ENCODE peak calls at places on chromosome 5, in eight cellular contexts. H is GOT3; G is T1000; B is NCI-H1092; M is fibroblast of mammary gland; Q is non-pigmented ciliary epithelial cell; X is activated naive CD8-positive, alpha-beta T cell treated with anti-CD3 and anti-CD28 coated beads, Interleukin-2, amount 50 U/mL, for 24 hours; V is mammary epithelial cell. A is an unnamed sample.

GRCh38 chr5:172868924-172869565 is 35.0 kb downstream of the ERGIC1 start:
- DNase-seq in H (peak; percentile 49), G (peak; percentile 61), B (no peak), M (peak; percentile 98), Q (no peak), X (no peak), V (peak; percentile 76), A (peak; percentile 72)

GRCh38 chr5:172753101-172753500 is 17.9 kb downstream of the DUSP1 start:
- DNase-seq in H (no peak), G (no peak), B (no peak), M (no peak), Q (no peak), X (no peak), V (peak; percentile 41), A (no peak)

GRCh38 chr5:140207250-140207954 is 32.4 kb downstream of the CYSTM1 start:
- DNase-seq in H (no peak), G (no peak), B (no peak), M (no peak), Q (no peak), X (no peak), V (no peak), A (no peak)

GRCh38 chr5:109350537-109351270 is 59.1 kb downstream of the PJA2 start:
- DNase-seq in H (no peak), G (no peak), B (no peak), M (peak; percentile 26), Q (peak; percentile 19), X (no peak), V (no peak), A (no peak)

GRCh38 chr5:134559672-134560071 is 34.2 kb downstream of the JADE2 start:
- DNase-seq in H (no peak), G (no peak), B (no peak), M (no peak), Q (no peak), X (no peak), V (no peak), A (no peak)

GRCh38 chr5:177473461-177473991 is at the start of gene DBN1:
- DNase-seq in H (no peak), G (peak; percentile 24), B (no peak), M (peak; percentile 28), Q (no peak), X (peak; percentile 52), V (no peak), A (no peak)

GRCh38 chr5:144844086-144844485 is 673.4 kb downstream of the KCTD16 start:
- DNase-seq in H (no peak), G (no peak), B (no peak), M (no peak), Q (no peak), X (no peak), V (no peak), A (no peak)

GRCh38 chr5:87390075-87390474 is 22.7 kb downstream of the CCNH start:
- DNase-seq in H (no peak), G (no peak), B (no peak), M (no peak), Q (no peak), X (no peak), V (no peak), A (no peak)

GRCh38 chr5:11311731-11312130 is 550.7 kb upstream of the DAP start:
- DNase-seq in H (no peak), G (no peak), B (no peak), M (no peak), Q (no peak), X (no peak), V (no peak), A (no peak)

GRCh38 chr5:127296321-127296720 is 5.7 kb downstream of the MEGF10 start:
- DNase-seq in H (no peak), G (no peak), B (no peak), M (peak; percentile 91), Q (peak; percentile 34), X (no peak), V (peak; percentile 84), A (no peak)

GRCh38 chr5:116002116-116002906 is 30.0 kb upstream of the ARL14EPL start:
- DNase-seq in H (no peak), G (no peak), B (no peak), M (peak; percentile 22), Q (no peak), X (no peak), V (no peak), A (no peak)

GRCh38 chr5:40681351-40682311 is 1.9 kb downstream of the PTGER4 start:
- DNase-seq in H (no peak), G (no peak), B (no peak), M (peak; percentile 32), Q (no peak), X (peak; percentile 58), V (no peak), A (no peak)

GRCh38 chr5:56481147-56481997 is 248.2 kb upstream of the ANKRD55 start:
- DNase-seq in H (no peak), G (no peak), B (no peak), M (peak; percentile 19), Q (no peak), X (peak; percentile 24), V (peak; percentile 11), A (no peak)

GRCh38 chr5:138706655-138707480 is 46.4 kb upstream of the CTNNA1 start:
- DNase-seq in H (no peak), G (peak; percentile 18), B (no peak), M (peak; percentile 91), Q (peak; percentile 56), X (no peak), V (peak; percentile 57), A (peak; percentile 58)

GRCh38 chr5:88769165-88769564 is 113.8 kb downstream of the MEF2C start:
- DNase-seq in H (no peak), G (peak; percentile 38), B (no peak), M (peak; percentile 95), Q (no peak), X (no peak), V (no peak), A (no peak)

GRCh38 chr5:141494761-141495455 is 6.0 kb downstream of the PCDHGC5 start:
- DNase-seq in H (no peak), G (no peak), B (no peak), M (peak; percentile 15), Q (no peak), X (no peak), V (no peak), A (no peak)

GRCh38 chr5:10590226-10591047 is 26.6 kb downstream of the ANKRD33B start:
- DNase-seq in H (no peak), G (no peak), B (no peak), M (peak; percentile 67), Q (no peak), X (no peak), V (peak; percentile 77), A (no peak)

GRCh38 chr5:94707359-94707758 is 88.9 kb downstream of the SLF1 start:
- DNase-seq in H (no peak), G (no peak), B (no peak), M (no peak), Q (no peak), X (no peak), V (no peak), A (no peak)

GRCh38 chr5:64207978-64208377 is 42.3 kb downstream of the RNF180 start:
- DNase-seq in H (no peak), G (no peak), B (no peak), M (peak; percentile 41), Q (no peak), X (no peak), V (peak; percentile 11), A (no peak)

GRCh38 chr5:86909461-86909881 is 291.7 kb downstream of the COX7C start:
- DNase-seq in H (no peak), G (no peak), B (no peak), M (peak; percentile 83), Q (no peak), X (no peak), V (no peak), A (peak; percentile 76)

GRCh38 chr5:149677721-149678120 is 52.4 kb upstream of the PPARGC1B start:
- DNase-seq in H (no peak), G (no peak), B (no peak), M (no peak), Q (no peak), X (no peak), V (no peak), A (no peak)

GRCh38 chr5:57549546-57549945 is 66.9 kb upstream of the ACTBL2 start:
- DNase-seq in H (no peak), G (no peak), B (no peak), M (no peak), Q (no peak), X (no peak), V (no peak), A (no peak)

GRCh38 chr5:6766558-6767191 is 53.4 kb downstream of the TENT4A start:
- DNase-seq in H (peak; percentile 67), G (peak; percentile 78), B (peak; percentile 81), M (peak; percentile 16), Q (peak; percentile 3), X (peak; percentile 64), V (peak; percentile 92), A (peak; percentile 31)

GRCh38 chr5:957730-958485 is 50.7 kb upstream of the NKD2 start:
- DNase-seq in H (no peak), G (no peak), B (no peak), M (no peak), Q (no peak), X (no peak), V (no peak), A (no peak)

GRCh38 chr5:67043789-67044511 is 152.6 kb downstream of the CD180 start:
- DNase-seq in H (no peak), G (no peak), B (no peak), M (no peak), Q (no peak), X (no peak), V (no peak), A (no peak)

GRCh38 chr5:39164529-39165402 is 54.6 kb downstream of the FYB1 start:
- DNase-seq in H (no peak), G (no peak), B (no peak), M (no peak), Q (no peak), X (no peak), V (peak; percentile 30), A (no peak)

GRCh38 chr5:75185763-75186162 is 50.9 kb downstream of the ANKRD31 start:
- DNase-seq in H (no peak), G (no peak), B (no peak), M (no peak), Q (no peak), X (no peak), V (peak; percentile 8), A (no peak)

GRCh38 chr5:40734986-40735385 is 20.8 kb downstream of the TTC33 start:
- DNase-seq in H (no peak), G (no peak), B (no peak), M (peak; percentile 44), Q (peak; percentile 56), X (no peak), V (no peak), A (no peak)

GRCh38 chr5:177306674-177307543 is 3.3 kb downstream of the PRELID1 start:
- DNase-seq in H (no peak), G (no peak), B (no peak), M (peak; percentile 40), Q (no peak), X (no peak), V (no peak), A (no peak)

GRCh38 chr5:102511666-102512065 is 12.9 kb upstream of the SLCO6A1 start:
- DNase-seq in H (no peak), G (peak; percentile 4), B (no peak), M (peak; percentile 12), Q (no peak), X (no peak), V (no peak), A (no peak)

GRCh38 chr5:138733509-138733908 is 19.7 kb upstream of the CTNNA1 start:
- DNase-seq in H (no peak), G (no peak), B (no peak), M (no peak), Q (no peak), X (no peak), V (no peak), A (no peak)

GRCh38 chr5:146622391-146622790 is 106.4 kb upstream of the GPR151 start:
- DNase-seq in H (no peak), G (no peak), B (no peak), M (no peak), Q (no peak), X (no peak), V (no peak), A (no peak)

GRCh38 chr5:620586-621180 is 8.5 kb downstream of the CEP72 start:
- DNase-seq in H (no peak), G (no peak), B (no peak), M (no peak), Q (no peak), X (no peak), V (no peak), A (no peak)

GRCh38 chr5:143251175-143251574 is 152.3 kb downstream of the NR3C1 start:
- DNase-seq in H (no peak), G (no peak), B (no peak), M (no peak), Q (no peak), X (no peak), V (no peak), A (no peak)